ENCODE peak calls at places on chromosomes 6 and 20, in nine cellular contexts. One of them, this sample, is unnamed.

GRCh38 chr20:48751871-48752270 is 75.9 kb downstream of the PREX1 start:
- DNase-seq in activated CD4-positive, alpha-beta T cell treated with anti-CD3 and anti-CD28 coated beads, Interleukin-2, amount 50 U/mL, for 1 hour: no peak
- DNase-seq in AG10803: no peak
- DNase-seq in amygdala: no peak
- DNase-seq in psoas muscle: no peak
- DNase-seq in iPS DF 6.9: no peak
- DNase-seq in amniotic stem cell: no peak
- DNase-seq in Calu3: no peak
- DNase-seq in astrocyte: no peak
- DNase-seq in this sample: no peak

GRCh38 chr6:113411006-113411405 is 446.1 kb upstream of the MARCKS start:
- DNase-seq in psoas muscle: no peak
- DNase-seq in Calu3: peak; percentile 24
- DNase-seq in activated CD4-positive, alpha-beta T cell treated with anti-CD3 and anti-CD28 coated beads, Interleukin-2, amount 50 U/mL, for 1 hour: no peak
- DNase-seq in AG10803: peak; percentile 25
- DNase-seq in astrocyte: no peak
- DNase-seq in iPS DF 6.9: no peak
- DNase-seq in amniotic stem cell: no peak
- DNase-seq in amygdala: no peak
- DNase-seq in this sample: no peak

GRCh38 chr6:166989427-166990034 is 9.7 kb upstream of the CEP43 start:
- DNase-seq in amniotic stem cell: peak; percentile 1
- DNase-seq in amygdala: no peak
- DNase-seq in iPS DF 6.9: no peak
- DNase-seq in AG10803: peak; percentile 47
- DNase-seq in Calu3: peak; percentile 4
- DNase-seq in psoas muscle: no peak
- DNase-seq in astrocyte: no peak
- DNase-seq in activated CD4-positive, alpha-beta T cell treated with anti-CD3 and anti-CD28 coated beads, Interleukin-2, amount 50 U/mL, for 1 hour: peak; percentile 42
- DNase-seq in this sample: no peak

GRCh38 chr6:2937627-2938003 is 33.8 kb downstream of the SERPINB6 start:
- DNase-seq in Calu3: no peak
- DNase-seq in astrocyte: no peak
- DNase-seq in amygdala: no peak
- DNase-seq in psoas muscle: no peak
- DNase-seq in activated CD4-positive, alpha-beta T cell treated with anti-CD3 and anti-CD28 coated beads, Interleukin-2, amount 50 U/mL, for 1 hour: no peak
- DNase-seq in amniotic stem cell: no peak
- DNase-seq in AG10803: no peak
- DNase-seq in iPS DF 6.9: no peak
- DNase-seq in this sample: no peak

GRCh38 chr6:131096786-131097185 is 33.7 kb upstream of the EPB41L2 start:
- DNase-seq in Calu3: no peak
- DNase-seq in astrocyte: peak; percentile 53
- DNase-seq in amniotic stem cell: no peak
- DNase-seq in amygdala: no peak
- DNase-seq in AG10803: peak; percentile 34
- DNase-seq in psoas muscle: no peak
- DNase-seq in iPS DF 6.9: no peak
- DNase-seq in activated CD4-positive, alpha-beta T cell treated with anti-CD3 and anti-CD28 coated beads, Interleukin-2, amount 50 U/mL, for 1 hour: no peak
- DNase-seq in this sample: no peak

GRCh38 chr20:24955045-24955444 is 6.0 kb downstream of the CST7 start:
- DNase-seq in astrocyte: no peak
- DNase-seq in iPS DF 6.9: no peak
- DNase-seq in Calu3: no peak
- DNase-seq in amniotic stem cell: no peak
- DNase-seq in psoas muscle: no peak
- DNase-seq in amygdala: no peak
- DNase-seq in activated CD4-positive, alpha-beta T cell treated with anti-CD3 and anti-CD28 coated beads, Interleukin-2, amount 50 U/mL, for 1 hour: no peak
- DNase-seq in AG10803: no peak
- DNase-seq in this sample: no peak

GRCh38 chr6:20706293-20707165 is 172.3 kb downstream of the CDKAL1 start:
- DNase-seq in Calu3: no peak
- DNase-seq in amniotic stem cell: no peak
- DNase-seq in AG10803: peak; percentile 47
- DNase-seq in psoas muscle: no peak
- DNase-seq in astrocyte: peak; percentile 82
- DNase-seq in amygdala: no peak
- DNase-seq in iPS DF 6.9: no peak
- DNase-seq in activated CD4-positive, alpha-beta T cell treated with anti-CD3 and anti-CD28 coated beads, Interleukin-2, amount 50 U/mL, for 1 hour: no peak
- DNase-seq in this sample: no peak

GRCh38 chr6:83884523-83884922 is 25.0 kb downstream of the CYB5R4 start:
- DNase-seq in iPS DF 6.9: no peak
- DNase-seq in Calu3: no peak
- DNase-seq in amygdala: no peak
- DNase-seq in amniotic stem cell: peak; percentile 18
- DNase-seq in psoas muscle: no peak
- DNase-seq in activated CD4-positive, alpha-beta T cell treated with anti-CD3 and anti-CD28 coated beads, Interleukin-2, amount 50 U/mL, for 1 hour: no peak
- DNase-seq in AG10803: peak; percentile 53
- DNase-seq in astrocyte: peak; percentile 26
- DNase-seq in this sample: no peak

GRCh38 chr6:56528412-56528841 is 114.3 kb downstream of the DST start:
- DNase-seq in amygdala: no peak
- DNase-seq in AG10803: peak; percentile 91
- DNase-seq in psoas muscle: no peak
- DNase-seq in activated CD4-positive, alpha-beta T cell treated with anti-CD3 and anti-CD28 coated beads, Interleukin-2, amount 50 U/mL, for 1 hour: no peak
- DNase-seq in amniotic stem cell: peak; percentile 83
- DNase-seq in astrocyte: peak; percentile 99
- DNase-seq in iPS DF 6.9: no peak
- DNase-seq in Calu3: no peak
- DNase-seq in this sample: no peak

This sample was measured in tibial artery.